ENCODE peak calls at places on chromosomes 1 and 21, in eight cellular contexts. One of them, this sample, is unnamed.

GRCh38 chr1:44368471-44369151 is 13.6 kb upstream of the ERI3 start:
- DNase-seq in spleen: no peak
- DNase-seq in adrenal gland: no peak
- DNase-seq in upper lobe of left lung: no peak
- DNase-seq in ovary: no peak
- DNase-seq in stomach: no peak
- DNase-seq in body of pancreas: no peak
- DNase-seq in H54: no peak
- DNase-seq in this sample: no peak

GRCh38 chr1:236808564-236809130 is 13.6 kb downstream of the MTR start:
- DNase-seq in upper lobe of left lung: no peak
- DNase-seq in H54: no peak
- DNase-seq in spleen: no peak
- DNase-seq in adrenal gland: no peak
- DNase-seq in ovary: no peak
- DNase-seq in stomach: no peak
- DNase-seq in body of pancreas: no peak
- DNase-seq in this sample: peak; percentile 12

GRCh38 chr1:11434926-11435325 is 44.0 kb upstream of the DISP3 start:
- DNase-seq in H54: no peak
- DNase-seq in spleen: no peak
- DNase-seq in stomach: no peak
- DNase-seq in body of pancreas: no peak
- DNase-seq in upper lobe of left lung: no peak
- DNase-seq in ovary: no peak
- DNase-seq in adrenal gland: no peak
- DNase-seq in this sample: no peak

GRCh38 chr1:243756529-243756928 is 93.5 kb downstream of the AKT3 start:
- DNase-seq in spleen: no peak
- DNase-seq in body of pancreas: no peak
- DNase-seq in ovary: no peak
- DNase-seq in upper lobe of left lung: no peak
- DNase-seq in stomach: no peak
- DNase-seq in H54: no peak
- DNase-seq in adrenal gland: no peak
- DNase-seq in this sample: no peak

GRCh38 chr1:66503841-66504470 is 30.0 kb upstream of the SGIP1 start:
- DNase-seq in upper lobe of left lung: peak; percentile 34
- DNase-seq in adrenal gland: peak; percentile 81
- DNase-seq in H54: no peak
- DNase-seq in ovary: no peak
- DNase-seq in body of pancreas: peak; percentile 18
- DNase-seq in stomach: peak; percentile 35
- DNase-seq in spleen: no peak
- DNase-seq in this sample: peak; percentile 46

GRCh38 chr1:158196461-158196860 is 15.8 kb downstream of the CD1D start:
- DNase-seq in adrenal gland: no peak
- DNase-seq in stomach: no peak
- DNase-seq in body of pancreas: no peak
- DNase-seq in spleen: no peak
- DNase-seq in ovary: no peak
- DNase-seq in H54: no peak
- DNase-seq in upper lobe of left lung: no peak
- DNase-seq in this sample: no peak

GRCh38 chr1:181159451-181160151 is 71.1 kb downstream of the IER5 start:
- DNase-seq in H54: peak; percentile 72
- DNase-seq in ovary: no peak
- DNase-seq in body of pancreas: no peak
- DNase-seq in spleen: no peak
- DNase-seq in upper lobe of left lung: peak; percentile 77
- DNase-seq in adrenal gland: no peak
- DNase-seq in stomach: peak; percentile 61
- DNase-seq in this sample: no peak

GRCh38 chr1:243851129-243851756 is 1.2 kb upstream of the AKT3 start:
- DNase-seq in H54: no peak
- DNase-seq in ovary: no peak
- DNase-seq in body of pancreas: no peak
- DNase-seq in adrenal gland: no peak
- DNase-seq in stomach: no peak
- DNase-seq in spleen: no peak
- DNase-seq in upper lobe of left lung: no peak
- DNase-seq in this sample: no peak

GRCh38 chr1:26537951-26538352 is 8.4 kb downstream of the RPS6KA1 start:
- DNase-seq in body of pancreas: no peak
- DNase-seq in ovary: no peak
- DNase-seq in adrenal gland: peak; percentile 65
- DNase-seq in H54: no peak
- DNase-seq in stomach: no peak
- DNase-seq in spleen: peak; percentile 87
- DNase-seq in upper lobe of left lung: peak; percentile 75
- DNase-seq in this sample: no peak

GRCh38 chr1:205229399-205229861 is 1.7 kb downstream of the TMCC2 start:
- DNase-seq in stomach: peak; percentile 57
- DNase-seq in adrenal gland: peak; percentile 82
- DNase-seq in spleen: no peak
- DNase-seq in upper lobe of left lung: peak; percentile 69
- DNase-seq in body of pancreas: peak; percentile 83
- DNase-seq in ovary: peak; percentile 61
- DNase-seq in H54: peak; percentile 89
- DNase-seq in this sample: peak; percentile 85

GRCh38 chr1:118302145-118302544 is 117.1 kb upstream of the SPAG17 start:
- DNase-seq in spleen: no peak
- DNase-seq in ovary: no peak
- DNase-seq in upper lobe of left lung: no peak
- DNase-seq in body of pancreas: no peak
- DNase-seq in stomach: no peak
- DNase-seq in H54: no peak
- DNase-seq in adrenal gland: no peak
- DNase-seq in this sample: no peak

DNA sequence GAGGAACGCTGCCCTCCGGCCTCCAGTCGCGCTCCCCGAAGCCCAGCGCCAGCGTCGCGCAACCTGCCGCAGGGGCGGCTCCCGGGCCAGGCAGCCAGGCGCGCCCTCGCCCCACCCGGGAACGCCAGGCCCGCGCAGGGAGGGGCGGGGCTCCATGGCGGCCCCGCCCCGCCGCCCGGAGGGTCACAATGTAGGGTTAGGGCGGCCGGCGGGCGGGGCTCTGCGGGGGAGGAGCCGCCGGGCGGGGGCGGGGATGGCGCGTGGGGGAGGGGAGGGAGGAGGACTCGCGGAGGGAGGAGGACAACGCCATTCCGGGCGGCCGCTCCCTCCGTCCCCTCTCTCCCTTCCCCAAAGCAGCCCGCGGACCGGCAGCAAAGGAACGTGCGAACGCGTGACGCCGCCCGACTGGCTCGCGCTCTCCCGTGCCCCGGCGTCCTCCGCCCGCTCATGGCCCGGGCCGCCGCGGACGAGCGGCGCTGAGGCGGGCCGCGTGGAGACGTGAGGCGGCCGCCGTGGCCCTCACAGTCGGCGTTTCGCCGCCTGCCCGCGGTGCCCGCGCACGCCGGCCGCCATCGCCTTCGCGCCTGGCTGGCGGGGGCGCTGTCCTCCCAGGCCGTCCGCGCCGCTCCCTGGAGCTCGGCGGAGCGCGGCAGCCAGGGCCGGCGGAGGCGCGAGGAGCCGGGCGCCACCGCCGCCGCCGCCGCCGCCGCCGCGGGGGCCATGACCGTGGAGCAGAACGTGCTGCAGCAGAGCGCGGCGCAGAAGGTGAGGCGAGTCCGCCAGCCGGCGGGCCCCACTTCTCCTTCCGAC is at the start of gene USP25:
- DNase-seq in body of pancreas: peak; percentile 93
- DNase-seq in H54: peak; percentile 87
- DNase-seq in spleen: peak; percentile 98
- DNase-seq in upper lobe of left lung: peak; percentile 94
- DNase-seq in stomach: peak; percentile 95
- DNase-seq in adrenal gland: peak; percentile 94
- DNase-seq in ovary: peak; percentile 92
- DNase-seq in this sample: peak; percentile 95
- TF ChIP-seq POLR2A in body of pancreas: peak; percentile 69
- TF ChIP-seq POLR2A in H54: peak; percentile 99
- TF ChIP-seq POLR2A in spleen: peak; percentile 3
- TF ChIP-seq POLR2A in upper lobe of left lung: no peak
- TF ChIP-seq POLR2A in stomach: no peak
- TF ChIP-seq POLR2A in adrenal gland: peak; percentile 82
- TF ChIP-seq POLR2A in ovary: peak; percentile 61
- TF ChIP-seq POLR2A in this sample: peak; percentile 78

GRCh38 chr1:234478152-234478480 is 863 bp downstream of the TARBP1 start:
- DNase-seq in H54: peak; percentile 61
- DNase-seq in adrenal gland: peak; percentile 71
- DNase-seq in upper lobe of left lung: peak; percentile 69
- DNase-seq in spleen: peak; percentile 95
- DNase-seq in ovary: no peak
- DNase-seq in body of pancreas: peak; percentile 79
- DNase-seq in stomach: peak; percentile 78
- DNase-seq in this sample: peak; percentile 79

GRCh38 chr1:234479866-234480265 is 887 bp upstream of the TARBP1 start:
- DNase-seq in H54: no peak
- DNase-seq in upper lobe of left lung: no peak
- DNase-seq in ovary: no peak
- DNase-seq in spleen: peak; percentile 38
- DNase-seq in body of pancreas: no peak
- DNase-seq in stomach: no peak
- DNase-seq in adrenal gland: no peak
- DNase-seq in this sample: no peak

GRCh38 chr1:234479310-234479559 is 256 bp upstream of the TARBP1 start:
- DNase-seq in ovary: no peak
- DNase-seq in adrenal gland: no peak
- DNase-seq in upper lobe of left lung: no peak
- DNase-seq in spleen: no peak
- DNase-seq in stomach: no peak
- DNase-seq in body of pancreas: no peak
- DNase-seq in H54: no peak
- DNase-seq in this sample: no peak

GRCh38 chr1:234477373-234478151 is 1.4 kb downstream of the TARBP1 start:
- DNase-seq in H54: no peak
- DNase-seq in ovary: no peak
- DNase-seq in spleen: no peak
- DNase-seq in body of pancreas: no peak
- DNase-seq in stomach: no peak
- DNase-seq in upper lobe of left lung: no peak
- DNase-seq in adrenal gland: no peak
- DNase-seq in this sample: no peak

DNA sequence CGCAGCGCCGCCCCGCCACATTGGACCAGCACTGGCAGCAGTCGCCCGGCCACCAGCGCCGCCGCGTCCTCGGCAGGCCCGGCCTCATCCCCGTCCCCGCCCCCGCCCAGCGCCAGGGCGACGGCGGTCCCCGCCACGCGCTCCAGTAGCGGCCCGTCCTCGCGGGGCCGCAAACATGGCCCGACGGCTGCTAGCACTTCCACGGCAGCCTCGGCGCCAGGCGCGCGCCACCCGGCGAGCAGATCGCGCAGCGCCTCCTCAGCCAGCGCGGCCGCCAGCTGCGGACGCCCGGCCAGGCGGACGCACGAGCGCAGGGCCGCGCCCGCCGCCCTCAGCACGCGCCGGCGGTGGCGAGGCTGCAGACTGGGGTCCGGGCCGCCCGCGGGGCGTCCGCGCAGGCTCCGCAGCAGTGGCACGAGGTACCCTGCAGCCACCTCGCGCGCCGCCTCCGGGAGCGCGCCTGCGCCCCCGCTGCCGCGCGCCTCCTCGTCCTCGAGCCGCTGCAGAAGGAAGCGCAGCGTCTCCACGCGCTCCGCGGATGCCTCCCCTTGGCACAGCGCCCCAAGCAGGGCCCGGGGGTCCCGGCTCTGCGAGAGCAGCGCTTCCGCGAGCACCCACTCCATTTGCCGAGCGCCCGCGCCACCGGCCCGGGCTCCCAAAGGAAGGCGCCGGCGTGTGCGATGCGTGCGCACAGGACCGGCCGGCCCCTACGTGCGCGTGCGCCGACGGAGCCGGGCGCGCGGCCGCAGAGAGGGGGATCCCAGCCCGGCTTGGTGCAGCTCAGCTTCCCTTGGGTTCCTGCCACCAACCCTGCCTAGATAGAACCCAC is at the start of gene TARBP1:
- DNase-seq in adrenal gland: peak; percentile 72
- DNase-seq in ovary: peak; percentile 80
- DNase-seq in upper lobe of left lung: peak; percentile 66
- DNase-seq in stomach: peak; percentile 70
- DNase-seq in H54: peak; percentile 78
- DNase-seq in spleen: peak; percentile 94
- DNase-seq in body of pancreas: peak; percentile 73
- DNase-seq in this sample: peak; percentile 87
- TF ChIP-seq POLR2A in adrenal gland: peak; percentile 2
- TF ChIP-seq POLR2A in ovary: no peak
- TF ChIP-seq POLR2A in upper lobe of left lung: no peak
- TF ChIP-seq POLR2A in stomach: no peak
- TF ChIP-seq POLR2A in H54: peak; percentile 53
- TF ChIP-seq POLR2A in spleen: no peak
- TF ChIP-seq POLR2A in body of pancreas: peak; percentile 75
- TF ChIP-seq POLR2A in this sample: peak; percentile 67

GRCh38 chr1:167297222-167298214 is 76.8 kb downstream of the POU2F1 start:
- DNase-seq in upper lobe of left lung: peak; percentile 75
- DNase-seq in adrenal gland: peak; percentile 80
- DNase-seq in H54: no peak
- DNase-seq in body of pancreas: peak; percentile 45
- DNase-seq in stomach: peak; percentile 49
- DNase-seq in ovary: no peak
- DNase-seq in spleen: no peak
- DNase-seq in this sample: no peak
- TF ChIP-seq POLR2A in upper lobe of left lung: no peak
- TF ChIP-seq POLR2A in adrenal gland: no peak
- TF ChIP-seq POLR2A in H54: no peak
- TF ChIP-seq POLR2A in body of pancreas: no peak
- TF ChIP-seq POLR2A in stomach: no peak
- TF ChIP-seq POLR2A in ovary: no peak
- TF ChIP-seq POLR2A in spleen: no peak
- TF ChIP-seq POLR2A in this sample: no peak

DNA sequence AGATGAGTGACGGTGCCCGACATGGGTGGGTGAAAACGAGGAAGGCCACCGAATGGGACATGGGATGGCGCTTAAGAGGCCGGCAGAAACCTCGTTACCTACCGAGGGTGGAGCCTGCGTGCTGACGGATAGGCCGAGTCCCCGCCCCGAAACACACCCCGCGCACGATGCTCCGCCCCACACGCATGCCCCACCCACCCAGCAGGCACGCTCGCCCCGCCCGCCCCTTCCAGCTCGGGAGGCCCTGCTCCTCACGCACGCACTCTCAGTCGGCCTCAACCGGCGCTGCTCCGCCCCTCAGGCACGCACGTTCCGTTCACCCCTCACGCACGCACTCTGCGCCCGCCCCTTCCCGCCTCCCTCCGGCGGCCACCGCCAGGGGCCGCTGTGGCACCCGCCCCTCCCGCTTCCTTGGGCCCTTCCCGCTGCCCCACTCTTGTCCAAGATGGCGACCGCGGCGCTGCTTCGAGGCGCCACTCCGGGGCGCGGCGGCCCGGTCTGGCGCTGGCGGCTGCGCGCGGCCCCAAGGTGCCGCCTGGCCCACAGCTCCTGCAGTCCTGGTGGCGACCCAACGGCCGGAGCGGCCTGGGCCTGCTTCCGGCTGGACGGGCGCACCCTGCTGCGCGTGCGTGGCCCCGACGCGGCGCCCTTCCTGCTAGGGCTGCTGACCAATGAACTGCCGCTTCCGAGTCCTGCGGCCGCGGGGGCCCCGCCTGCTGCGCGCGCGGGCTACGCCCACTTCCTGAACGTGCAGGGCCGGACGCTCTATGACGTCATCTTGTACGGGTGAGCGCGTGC is at the start of gene IBA57:
- DNase-seq in upper lobe of left lung: peak; percentile 99
- DNase-seq in body of pancreas: peak; percentile 100
- DNase-seq in ovary: peak; percentile 100
- DNase-seq in H54: peak; percentile 98
- DNase-seq in stomach: peak; percentile 100
- DNase-seq in adrenal gland: peak; percentile 99
- DNase-seq in spleen: peak; percentile 100
- DNase-seq in this sample: peak; percentile 99
- TF ChIP-seq POLR2A in upper lobe of left lung: no peak
- TF ChIP-seq POLR2A in body of pancreas: peak; percentile 59
- TF ChIP-seq POLR2A in ovary: peak; percentile 99
- TF ChIP-seq POLR2A in H54: peak; percentile 80
- TF ChIP-seq POLR2A in stomach: no peak
- TF ChIP-seq POLR2A in adrenal gland: peak; percentile 98
- TF ChIP-seq POLR2A in spleen: peak; percentile 65
- TF ChIP-seq POLR2A in this sample: peak; percentile 94

This sample was measured in erythroblast.